ENCODE peak calls at places on chromosomes 11 and 22, in five cellular contexts. One of them, this sample, is unnamed.

GRCh38 chr22:36238348-36239149 is 778 bp downstream of the APOL2 start:
- DNase-seq in HFF-Myc: no peak
- DNase-seq in cardiac muscle cell: peak; percentile 28
- DNase-seq in AG04450: no peak
- DNase-seq in cardiac fibroblast: peak; percentile 26
- DNase-seq in this sample: no peak

GRCh38 chr22:20785415-20785814 is 11.5 kb downstream of the SERPIND1 start:
- DNase-seq in HFF-Myc: no peak
- DNase-seq in cardiac fibroblast: no peak
- DNase-seq in cardiac muscle cell: no peak
- DNase-seq in AG04450: no peak
- DNase-seq in this sample: no peak

GRCh38 chr22:38819387-38819940 is 24.4 kb downstream of the NPTXR start:
- DNase-seq in AG04450: no peak
- DNase-seq in HFF-Myc: no peak
- DNase-seq in cardiac muscle cell: no peak
- DNase-seq in cardiac fibroblast: no peak
- DNase-seq in this sample: no peak

GRCh38 chr11:95570845-95571244 is 218.7 kb downstream of the FAM76B start:
- DNase-seq in cardiac fibroblast: no peak
- DNase-seq in HFF-Myc: no peak
- DNase-seq in cardiac muscle cell: no peak
- DNase-seq in AG04450: no peak
- DNase-seq in this sample: no peak

GRCh38 chr22:19727310-19728150 is 4.2 kb downstream of the GP1BB start:
- DNase-seq in cardiac muscle cell: no peak
- DNase-seq in AG04450: no peak
- DNase-seq in cardiac fibroblast: no peak
- DNase-seq in HFF-Myc: no peak
- DNase-seq in this sample: no peak

GRCh38 chr22:29079218-29079901 is 6.5 kb downstream of the KREMEN1 start:
- DNase-seq in cardiac fibroblast: no peak
- DNase-seq in HFF-Myc: peak; percentile 35
- DNase-seq in AG04450: no peak
- DNase-seq in cardiac muscle cell: no peak
- DNase-seq in this sample: no peak

GRCh38 chr22:32794449-32795213 is 6.9 kb upstream of the TIMP3 start:
- DNase-seq in HFF-Myc: no peak
- DNase-seq in cardiac fibroblast: no peak
- DNase-seq in cardiac muscle cell: no peak
- DNase-seq in AG04450: no peak
- DNase-seq in this sample: no peak

GRCh38 chr11:110026823-110027626 is 66.2 kb upstream of the ZC3H12C start:
- DNase-seq in HFF-Myc: no peak
- DNase-seq in AG04450: no peak
- DNase-seq in cardiac muscle cell: no peak
- DNase-seq in cardiac fibroblast: no peak
- DNase-seq in this sample: no peak

GRCh38 chr11:18699848-18700261 is 1.3 kb downstream of the TMEM86A start:
- DNase-seq in cardiac fibroblast: no peak
- DNase-seq in cardiac muscle cell: peak; percentile 30
- DNase-seq in HFF-Myc: no peak
- DNase-seq in AG04450: no peak
- DNase-seq in this sample: no peak

GRCh38 chr11:131591051-131591461 is 220.6 kb downstream of the NTM start:
- DNase-seq in HFF-Myc: no peak
- DNase-seq in cardiac muscle cell: no peak
- DNase-seq in AG04450: no peak
- DNase-seq in cardiac fibroblast: no peak
- DNase-seq in this sample: no peak

GRCh38 chr11:35943761-35944502 is at the start of gene LDLRAD3:
- DNase-seq in HFF-Myc: peak; percentile 37
- DNase-seq in cardiac muscle cell: peak; percentile 93
- DNase-seq in AG04450: peak; percentile 56
- DNase-seq in cardiac fibroblast: peak; percentile 84
- DNase-seq in this sample: peak; percentile 28

GRCh38 chr11:28679795-28680194 is 571.6 kb downstream of the METTL15 start:
- DNase-seq in cardiac muscle cell: peak; percentile 45
- DNase-seq in AG04450: no peak
- DNase-seq in cardiac fibroblast: peak; percentile 88
- DNase-seq in HFF-Myc: no peak
- DNase-seq in this sample: peak; percentile 67

GRCh38 chr11:104967493-104968364 is 645 bp downstream of the CASP4 start:
- DNase-seq in HFF-Myc: no peak
- DNase-seq in AG04450: no peak
- DNase-seq in cardiac fibroblast: peak; percentile 45
- DNase-seq in cardiac muscle cell: peak; percentile 21
- DNase-seq in this sample: no peak

GRCh38 chr11:126528075-126528474 is 172.6 kb downstream of the ST3GAL4 start:
- DNase-seq in cardiac muscle cell: no peak
- DNase-seq in HFF-Myc: no peak
- DNase-seq in cardiac fibroblast: no peak
- DNase-seq in AG04450: no peak
- DNase-seq in this sample: no peak

GRCh38 chr11:41309111-41309522 is 150.3 kb downstream of the LRRC4C start:
- DNase-seq in AG04450: no peak
- DNase-seq in HFF-Myc: no peak
- DNase-seq in cardiac fibroblast: no peak
- DNase-seq in cardiac muscle cell: no peak
- DNase-seq in this sample: no peak

GRCh38 chr22:30430933-30431332 is 5.4 kb downstream of the MTFP1 start:
- DNase-seq in cardiac muscle cell: no peak
- DNase-seq in cardiac fibroblast: no peak
- DNase-seq in HFF-Myc: no peak
- DNase-seq in AG04450: no peak
- DNase-seq in this sample: no peak

GRCh38 chr11:22670803-22671202 is 4.4 kb downstream of the GAS2 start:
- DNase-seq in cardiac fibroblast: peak; percentile 32
- DNase-seq in HFF-Myc: no peak
- DNase-seq in AG04450: no peak
- DNase-seq in cardiac muscle cell: peak; percentile 14
- DNase-seq in this sample: no peak

GRCh38 chr11:126303623-126304456 is at the start of gene DCPS:
- DNase-seq in AG04450: peak; percentile 60
- DNase-seq in HFF-Myc: peak; percentile 68
- DNase-seq in cardiac fibroblast: peak; percentile 90
- DNase-seq in cardiac muscle cell: peak; percentile 95
- DNase-seq in this sample: peak; percentile 65

GRCh38 chr11:112166561-112166960 is 611 bp upstream of the TEX12 start:
- DNase-seq in cardiac fibroblast: peak; percentile 45
- DNase-seq in cardiac muscle cell: peak; percentile 70
- DNase-seq in AG04450: no peak
- DNase-seq in HFF-Myc: no peak
- DNase-seq in this sample: no peak

GRCh38 chr22:36641902-36642640 is 61.5 kb downstream of the CACNG2 start:
- DNase-seq in HFF-Myc: no peak
- DNase-seq in cardiac fibroblast: peak; percentile 66
- DNase-seq in AG04450: no peak
- DNase-seq in cardiac muscle cell: peak; percentile 57
- DNase-seq in this sample: peak; percentile 50

GRCh38 chr11:70637949-70638598 is 239.7 kb downstream of the CTTN start:
- DNase-seq in cardiac fibroblast: no peak
- DNase-seq in cardiac muscle cell: no peak
- DNase-seq in AG04450: no peak
- DNase-seq in HFF-Myc: no peak
- DNase-seq in this sample: no peak

GRCh38 chr11:118522571-118523072 is 4.7 kb upstream of the TTC36 start:
- DNase-seq in cardiac muscle cell: peak; percentile 62
- DNase-seq in HFF-Myc: no peak
- DNase-seq in cardiac fibroblast: peak; percentile 54
- DNase-seq in AG04450: no peak
- DNase-seq in this sample: no peak

GRCh38 chr11:77038029-77038824 is 4.0 kb downstream of the B3GNT6 start:
- DNase-seq in cardiac muscle cell: no peak
- DNase-seq in AG04450: no peak
- DNase-seq in HFF-Myc: no peak
- DNase-seq in cardiac fibroblast: no peak
- DNase-seq in this sample: no peak

GRCh38 chr11:46686886-46687810 is 13.3 kb downstream of the ARHGAP1 start:
- DNase-seq in AG04450: peak; percentile 78
- DNase-seq in HFF-Myc: peak; percentile 38
- DNase-seq in cardiac fibroblast: peak; percentile 91
- DNase-seq in cardiac muscle cell: peak; percentile 89
- DNase-seq in this sample: peak; percentile 73

GRCh38 chr11:61747389-61748285 is 4.8 kb upstream of the MYRF start:
- DNase-seq in AG04450: no peak
- DNase-seq in HFF-Myc: no peak
- DNase-seq in cardiac muscle cell: peak; percentile 83
- DNase-seq in cardiac fibroblast: peak; percentile 71
- DNase-seq in this sample: no peak

DNA sequence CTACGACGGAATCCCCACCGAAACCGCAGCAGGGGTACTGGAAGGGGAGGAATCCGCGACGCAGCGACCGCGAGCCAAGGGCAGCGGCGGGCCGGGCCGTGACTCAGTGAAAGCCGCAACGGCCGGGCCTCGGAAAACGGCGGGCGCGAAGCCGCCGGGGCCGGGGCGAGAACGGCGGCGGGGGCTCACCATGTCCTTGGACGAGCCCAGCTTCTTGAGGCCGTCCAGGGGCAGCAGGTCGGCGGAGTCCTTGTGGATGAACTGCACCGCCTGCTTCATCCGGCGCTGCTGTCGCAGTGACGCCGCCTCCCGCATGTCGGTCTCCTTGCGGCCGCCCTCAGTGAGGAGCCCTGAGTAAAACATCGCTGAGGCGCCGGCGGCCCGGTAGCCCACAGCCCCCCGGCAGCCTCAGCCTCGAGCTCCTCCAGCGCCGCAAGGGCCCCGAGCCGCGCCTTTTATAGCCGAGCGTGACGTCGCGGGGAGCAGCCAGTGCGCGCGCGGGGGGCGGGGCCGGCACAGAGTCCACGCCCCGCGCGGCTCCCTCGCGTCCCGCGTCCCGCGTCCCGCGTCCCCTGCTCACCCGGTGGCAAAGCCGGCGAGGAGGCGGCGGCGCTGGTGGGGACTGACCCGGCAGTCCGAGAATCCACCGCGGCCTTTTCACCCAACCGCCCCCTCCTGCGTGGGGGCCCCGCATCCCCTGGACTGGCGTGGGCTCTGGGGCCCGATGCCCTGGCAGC is at the start of gene NRIP3:
- DNase-seq in cardiac muscle cell: peak; percentile 66
- DNase-seq in HFF-Myc: no peak
- DNase-seq in AG04450: no peak
- DNase-seq in cardiac fibroblast: peak; percentile 46
- DNase-seq in this sample: no peak
- H3K4me3 ChIP-seq in cardiac muscle cell: peak within 1 kb of the TSS; percentile 25
- H3K4me3 ChIP-seq in HFF-Myc: peak within 1 kb of the TSS; percentile 42
- H3K4me3 ChIP-seq in AG04450: peak within 1 kb of the TSS; percentile 62
- H3K4me3 ChIP-seq in cardiac fibroblast: peak within 1 kb of the TSS; percentile 44
- H3K4me3 ChIP-seq in this sample: peak within 1 kb of the TSS; percentile 44

GRCh38 chr22:42134033-42135020 is 3.7 kb upstream of the CYP2D6 start:
- DNase-seq in AG04450: no peak
- DNase-seq in cardiac fibroblast: peak; percentile 22
- DNase-seq in cardiac muscle cell: no peak
- DNase-seq in HFF-Myc: no peak
- DNase-seq in this sample: no peak
- H3K4me3 ChIP-seq in AG04450: no peak overlapping the region
- H3K4me3 ChIP-seq in cardiac fibroblast: no peak overlapping the region
- H3K4me3 ChIP-seq in cardiac muscle cell: no peak overlapping the region
- H3K4me3 ChIP-seq in HFF-Myc: no peak overlapping the region
- H3K4me3 ChIP-seq in this sample: no peak overlapping the region

DNA sequence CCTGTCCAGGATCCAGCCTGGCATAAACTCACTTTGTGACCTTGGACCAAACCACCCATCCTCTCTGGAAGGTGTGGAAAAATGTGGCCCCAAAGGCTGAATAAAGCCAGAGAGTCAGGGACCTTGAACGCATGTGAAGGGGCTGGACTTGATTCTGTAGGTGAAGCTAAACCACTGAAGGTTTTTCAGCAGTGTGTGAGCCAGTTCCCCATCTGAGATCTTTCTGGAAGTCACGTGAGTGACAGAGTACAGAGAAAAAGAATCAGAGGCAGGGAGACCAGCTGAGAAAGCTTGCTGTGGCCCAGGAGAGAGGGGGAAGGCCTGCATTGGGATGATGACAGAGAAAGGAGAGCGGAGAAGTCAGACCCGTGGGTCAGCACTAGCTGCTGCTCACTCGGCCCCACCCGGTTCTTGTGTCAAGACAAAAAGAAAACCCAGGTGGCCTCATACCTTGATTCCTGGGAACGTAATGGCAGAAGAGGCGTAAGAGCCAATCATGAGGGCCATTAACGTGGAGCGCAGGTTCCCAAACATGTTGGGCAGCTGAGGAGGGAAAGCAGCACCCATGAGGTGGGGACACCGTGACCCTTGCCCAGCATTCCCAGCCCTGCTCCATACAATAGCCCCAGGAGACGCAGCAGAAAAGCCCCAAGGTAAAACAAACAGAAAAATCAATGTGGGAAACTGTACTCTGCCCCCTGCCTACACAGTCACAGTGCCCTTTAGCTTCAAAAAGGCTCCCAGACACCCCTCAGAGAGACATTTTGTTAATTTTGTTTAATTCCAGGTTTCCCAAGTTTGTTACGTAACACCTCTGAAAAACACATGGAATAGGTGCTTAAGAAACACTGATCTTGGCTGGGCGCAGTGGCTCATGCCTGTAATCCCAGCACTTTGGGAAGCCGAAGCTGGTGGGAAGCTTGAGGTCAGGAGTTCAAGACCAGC is 17.9 kb downstream of the SLC43A1 start:
- DNase-seq in AG04450: no peak
- DNase-seq in cardiac muscle cell: no peak
- DNase-seq in cardiac fibroblast: no peak
- DNase-seq in HFF-Myc: no peak
- DNase-seq in this sample: no peak
- H3K4me3 ChIP-seq in AG04450: no peak overlapping the region
- H3K4me3 ChIP-seq in cardiac muscle cell: no peak overlapping the region
- H3K4me3 ChIP-seq in cardiac fibroblast: no peak overlapping the region
- H3K4me3 ChIP-seq in HFF-Myc: no peak overlapping the region
- H3K4me3 ChIP-seq in this sample: no peak overlapping the region

GRCh38 chr11:845872-846271 is 3.2 kb downstream of the TSPAN4 start:
- DNase-seq in HFF-Myc: no peak
- DNase-seq in cardiac fibroblast: no peak
- DNase-seq in cardiac muscle cell: peak; percentile 63
- DNase-seq in AG04450: no peak
- DNase-seq in this sample: no peak
- H3K4me3 ChIP-seq in HFF-Myc: peak overlapping the region; percentile 98
- H3K4me3 ChIP-seq in cardiac fibroblast: no peak overlapping the region
- H3K4me3 ChIP-seq in cardiac muscle cell: no peak overlapping the region
- H3K4me3 ChIP-seq in AG04450: peak overlapping the region; percentile 27
- H3K4me3 ChIP-seq in this sample: peak overlapping the region; percentile 15

GRCh38 chr11:3050386-3051325 is 6.6 kb downstream of the CARS1 start:
- DNase-seq in HFF-Myc: no peak
- DNase-seq in cardiac fibroblast: no peak
- DNase-seq in AG04450: no peak
- DNase-seq in cardiac muscle cell: no peak
- DNase-seq in this sample: no peak
- H3K4me3 ChIP-seq in HFF-Myc: no peak overlapping the region
- H3K4me3 ChIP-seq in cardiac fibroblast: no peak overlapping the region
- H3K4me3 ChIP-seq in AG04450: no peak overlapping the region
- H3K4me3 ChIP-seq in cardiac muscle cell: no peak overlapping the region
- H3K4me3 ChIP-seq in this sample: no peak overlapping the region

This sample was measured in AG09309.